ENCODE peak calls at places on chromosomes 6 and 20, in five cellular contexts. J is germinal center; W is effector CD8-positive, alpha-beta T cell; A is T-helper 2 cell; F is NCI-H1105. N is an unnamed sample.

GRCh38 chr6:137191670-137192069 is 18.2 kb upstream of the IL22RA2 start:
- DNase-seq in J (no peak), W (no peak), A (no peak), F (no peak), N (no peak)

GRCh38 chr20:48155231-48155630 is 369.9 kb upstream of the SULF2 start:
- DNase-seq in J (no peak), W (no peak), A (no peak), F (peak), N (peak)

GRCh38 chr6:150320450-150320849 is 48.4 kb upstream of the IYD start:
- DNase-seq in J (no peak), W (no peak), A (no peak), F (no peak), N (no peak)

GRCh38 chr20:25497586-25498279 is 87.6 kb downstream of the NINL start:
- DNase-seq in J (no peak), W (no peak), A (no peak), F (no peak), N (no peak)

GRCh38 chr6:163347021-163347446 is 67.5 kb upstream of the QKI start:
- DNase-seq in J (no peak), W (no peak), A (no peak), F (no peak), N (no peak)

GRCh38 chr6:18211338-18211737 is 53.0 kb downstream of the DEK start:
- DNase-seq in J (peak), W (no peak), A (peak), F (no peak), N (no peak)

GRCh38 chr20:53872561-53873248 is 197.7 kb downstream of the BCAS1 start:
- DNase-seq in J (peak), W (peak), A (peak), F (no peak), N (no peak)

GRCh38 chr6:117919775-117920492 is 12.9 kb downstream of the SLC35F1 start:
- DNase-seq in J (no peak), W (no peak), A (no peak), F (peak), N (peak)

GRCh38 chr6:90406142-90406794 is 109.6 kb upstream of the BACH2 start:
- DNase-seq in J (no peak), W (no peak), A (peak), F (no peak), N (no peak)

GRCh38 chr20:37386505-37387201 is 40.7 kb downstream of the SRC start:
- DNase-seq in J (no peak), W (no peak), A (no peak), F (no peak), N (no peak)

GRCh38 chr6:72580281-72580940 is 41.5 kb upstream of the KCNQ5 start:
- DNase-seq in J (peak), W (no peak), A (peak), F (peak), N (peak)

GRCh38 chr6:47524136-47524840 is 46.7 kb downstream of the CD2AP start:
- DNase-seq in J (no peak), W (no peak), A (no peak), F (no peak), N (no peak)

GRCh38 chr6:29516108-29516507 is 28.4 kb upstream of the MAS1L start:
- DNase-seq in J (no peak), W (no peak), A (peak), F (no peak), N (no peak)

GRCh38 chr20:8187740-8188139 is 55.7 kb downstream of the PLCB1 start:
- DNase-seq in J (no peak), W (no peak), A (peak), F (no peak), N (no peak)

GRCh38 chr6:63757826-63758225 is 122.2 kb downstream of the PHF3 start:
- DNase-seq in J (no peak), W (no peak), A (no peak), F (no peak), N (no peak)

GRCh38 chr6:2542858-2543218 is 207.9 kb downstream of the MYLK4 start:
- DNase-seq in J (no peak), W (no peak), A (peak), F (no peak), N (no peak)

GRCh38 chr6:56842602-56843475 is 112.1 kb upstream of the BEND6 start:
- DNase-seq in J (peak), W (no peak), A (peak), F (peak), N (peak)

GRCh38 chr6:151805286-151805840 is 2.1 kb upstream of the ESR1 start:
- DNase-seq in J (no peak), W (no peak), A (no peak), F (no peak), N (no peak)

GRCh38 chr6:159217595-159218275 is 48.5 kb downstream of the FNDC1 start:
- DNase-seq in J (peak), W (no peak), A (peak), F (peak), N (peak)

GRCh38 chr6:34791164-34791841 is 580 bp upstream of the BLTP3A start:
- DNase-seq in J (peak), W (peak), A (no peak), F (peak), N (peak)

GRCh38 chr6:106098383-106099234 is 12.5 kb downstream of the PRDM1 start:
- DNase-seq in J (no peak), W (no peak), A (peak), F (peak), N (no peak)

GRCh38 chr6:163285689-163286088 is 128.8 kb upstream of the QKI start:
- DNase-seq in J (no peak), W (no peak), A (no peak), F (no peak), N (no peak)

GRCh38 chr20:57432874-57433491 is 41.8 kb downstream of the RBM38 start:
- DNase-seq in J (peak), W (peak), A (peak), F (no peak), N (no peak)

GRCh38 chr6:111038534-111039252 is 48.6 kb upstream of the SLC16A10 start:
- DNase-seq in J (no peak), W (no peak), A (peak), F (no peak), N (no peak)

GRCh38 chr6:163457637-163458561 is 43.4 kb downstream of the QKI start:
- DNase-seq in J (no peak), W (no peak), A (peak), F (no peak), N (no peak)

GRCh38 chr6:37538107-37538506 is 38.4 kb upstream of the CCDC167 start:
- DNase-seq in J (no peak), W (no peak), A (no peak), F (no peak), N (peak)

GRCh38 chr6:159941286-159942113 is 27.4 kb upstream of the IGF2R start:
- DNase-seq in J (no peak), W (no peak), A (peak), F (no peak), N (peak)

GRCh38 chr20:4488407-4489339 is 233.0 kb upstream of the PRND start:
- DNase-seq in J (no peak), W (no peak), A (no peak), F (no peak), N (no peak)